ENCODE peak calls at places on chromosomes 5 and 9, in six cellular contexts. O is heart right ventricle, N is mesenchymal stem cell, G is fibroblast of mammary gland, X is foreskin fibroblast, Q is cardiac muscle cell. D is an unnamed sample.

GRCh38 chr9:104987743-104988142 is 59.8 kb upstream of the ABCA1 start:
- DNase-seq in O (no peak), N (no peak), G (no peak), X (no peak), Q (no peak), D (no peak)

GRCh38 chr9:137505421-137506140 is 44.6 kb downstream of the PNPLA7 start:
- DNase-seq in O (no peak), N (no peak), G (no peak), X (no peak), Q (no peak), D (no peak)

GRCh38 chr5:96528262-96528661 is 95.2 kb upstream of the PCSK1 start:
- DNase-seq in O (no peak), N (no peak), G (no peak), X (no peak), Q (no peak), D (no peak)

GRCh38 chr9:5690278-5690677 is 61.4 kb downstream of the RIC1 start:
- DNase-seq in O (no peak), N (no peak), G (no peak), X (no peak), Q (no peak), D (no peak)

GRCh38 chr9:118222375-118222774 is 518.2 kb downstream of the TLR4 start:
- DNase-seq in O (no peak), N (peak), G (no peak), X (no peak), Q (peak), D (no peak)

GRCh38 chr5:122229551-122229950 is 82.5 kb upstream of the SNCAIP start:
- DNase-seq in O (no peak), N (no peak), G (no peak), X (no peak), Q (no peak), D (no peak)

GRCh38 chr9:96392263-96392662 is 8.8 kb upstream of the SLC35D2 start:
- DNase-seq in O (no peak), N (no peak), G (no peak), X (no peak), Q (no peak), D (no peak)

GRCh38 chr9:35044071-35044470 is 28.4 kb downstream of the VCP start:
- DNase-seq in O (no peak), N (no peak), G (no peak), X (no peak), Q (no peak), D (no peak)

GRCh38 chr5:39266442-39266841 is 47.1 kb upstream of the FYB1 start:
- DNase-seq in O (no peak), N (no peak), G (peak), X (peak), Q (no peak), D (peak)

GRCh38 chr5:78341445-78341844 is 19.0 kb upstream of the SCAMP1 start:
- DNase-seq in O (no peak), N (no peak), G (no peak), X (no peak), Q (no peak), D (no peak)

DNA sequence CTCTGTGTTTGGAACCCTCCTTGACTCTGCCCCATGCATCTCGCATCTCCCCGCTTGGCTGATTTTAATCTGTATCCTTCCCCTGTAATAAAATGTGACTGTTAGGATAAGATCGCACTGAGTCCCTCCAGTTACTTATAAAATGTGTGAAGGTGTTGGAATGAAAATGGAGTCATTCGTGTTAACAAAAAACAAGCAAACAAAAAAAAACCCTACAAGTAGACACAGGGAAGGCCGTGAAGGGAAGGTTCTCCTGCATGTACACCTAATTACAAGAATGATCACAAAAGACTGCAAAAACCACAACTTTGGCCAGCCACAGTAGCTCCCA is 14.2 kb upstream of the VDAC1 start:
- DNase-seq in O (no peak), N (no peak), G (no peak), X (no peak), Q (no peak), D (no peak)
- H3K4me3 ChIP-seq in O (no peak), N (no peak), G (no peak), X (no peak), Q (no peak), D (no peak)

GRCh38 chr9:95005276-95006141 is 279.0 kb downstream of the AOPEP start:
- DNase-seq in O (no peak), N (peak), G (no peak), X (no peak), Q (no peak), D (peak)

GRCh38 chr9:95009459-95009858 is 283.0 kb downstream of the AOPEP start:
- DNase-seq in O (no peak), N (no peak), G (peak), X (no peak), Q (no peak), D (no peak)

GRCh38 chr9:95007470-95007869 is 281.0 kb downstream of the AOPEP start:
- DNase-seq in O (peak), N (no peak), G (peak), X (peak), Q (no peak), D (peak)

GRCh38 chr9:95010431-95010838 is 283.9 kb downstream of the AOPEP start:
- DNase-seq in O (no peak), N (no peak), G (no peak), X (no peak), Q (no peak), D (no peak)

DNA sequence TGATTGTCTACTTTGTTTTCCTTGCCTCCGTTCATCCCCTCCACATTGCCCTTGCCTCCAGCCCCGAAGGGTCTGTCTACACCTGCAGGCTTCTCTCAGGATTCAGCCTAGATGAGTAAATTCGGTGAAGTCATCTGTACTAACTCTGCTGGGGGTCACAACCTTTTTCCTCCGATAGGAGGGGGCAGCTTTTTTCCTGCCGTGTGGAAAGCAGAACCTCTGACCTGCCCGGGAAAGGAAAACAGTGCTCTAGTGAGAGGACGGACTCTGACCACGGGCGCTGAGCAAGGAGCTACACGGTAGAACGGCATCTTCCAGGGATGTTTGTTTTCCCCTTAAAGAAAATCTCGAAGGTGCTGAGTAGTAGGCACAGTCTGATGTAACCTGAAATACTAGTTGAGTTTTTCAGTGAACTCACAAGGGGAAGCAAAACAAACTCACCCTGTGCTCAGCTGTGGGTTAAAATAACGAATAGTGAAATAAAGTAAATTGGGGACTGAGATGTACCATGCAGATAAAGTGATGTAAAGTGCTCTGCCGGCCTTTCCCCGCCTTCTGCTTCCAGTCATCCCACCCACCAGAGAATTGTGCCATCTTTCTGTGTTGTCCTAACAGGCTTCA is 281.8 kb downstream of the AOPEP start:
- DNase-seq in O (no peak), N (no peak), G (no peak), X (no peak), Q (no peak), D (peak)
- H3K4me3 ChIP-seq in O (peak), N (peak), G (no peak), X (peak), Q (no peak), D (peak)

DNA sequence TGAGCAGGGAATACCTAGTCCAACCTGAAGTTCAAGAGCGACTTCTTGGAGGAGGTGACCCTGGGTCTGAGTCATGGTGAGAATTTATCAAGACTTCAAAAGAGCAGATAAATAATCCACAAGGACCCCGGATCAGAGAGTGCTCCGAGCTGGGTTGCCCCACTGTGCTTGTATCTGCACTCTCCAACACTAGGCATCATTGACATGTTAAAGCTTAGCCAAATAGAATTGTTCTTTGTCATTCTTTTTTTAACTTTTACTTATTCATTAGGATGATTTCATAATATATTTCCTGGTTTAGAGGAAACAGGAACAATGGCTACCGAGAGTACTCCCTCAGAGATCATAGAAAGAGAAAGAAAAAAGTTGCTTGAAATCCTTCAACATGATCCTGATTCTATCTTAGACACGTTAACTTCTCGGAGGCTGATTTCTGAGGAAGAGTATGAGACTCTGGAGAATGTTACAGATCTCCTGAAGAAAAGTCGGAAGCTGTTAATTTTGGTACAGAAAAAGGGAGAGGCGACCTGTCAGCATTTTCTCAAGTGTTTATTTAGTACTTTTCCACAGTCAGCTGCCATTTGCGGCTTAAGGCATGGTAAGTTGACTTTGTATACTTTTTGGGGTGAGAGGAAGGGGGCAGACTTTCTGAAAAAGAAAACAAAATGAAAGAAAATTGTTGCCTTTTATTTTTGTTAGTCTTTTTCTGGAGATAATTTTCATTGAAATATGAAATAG is at the start of gene CARD6:
- DNase-seq in O (no peak), N (peak), G (peak), X (peak), Q (no peak), D (peak)
- H3K4me3 ChIP-seq in O (peak), N (no peak), G (peak), X (peak), Q (no peak), D (peak)

GRCh38 chr9:128078504-128079434 is 10.7 kb downstream of the SLC25A25 start:
- DNase-seq in O (no peak), N (peak), G (peak), X (peak), Q (peak), D (no peak)
- H3K4me3 ChIP-seq in O (no peak), N (no peak), G (no peak), X (no peak), Q (no peak), D (no peak)

GRCh38 chr9:128633601-128634000 is 23.0 kb downstream of the DYNC2I2 start:
- DNase-seq in O (no peak), N (no peak), G (no peak), X (no peak), Q (no peak), D (no peak)

GRCh38 chr9:128636024-128636390 is 20.6 kb downstream of the DYNC2I2 start:
- DNase-seq in O (peak), N (no peak), G (no peak), X (peak), Q (peak), D (no peak)

GRCh38 chr9:128635266-128636023 is 21.2 kb downstream of the DYNC2I2 start:
- DNase-seq in O (peak), N (peak), G (peak), X (peak), Q (peak), D (peak)

GRCh38 chr9:128634111-128634510 is 22.5 kb downstream of the DYNC2I2 start:
- DNase-seq in O (no peak), N (no peak), G (no peak), X (no peak), Q (no peak), D (no peak)

DNA sequence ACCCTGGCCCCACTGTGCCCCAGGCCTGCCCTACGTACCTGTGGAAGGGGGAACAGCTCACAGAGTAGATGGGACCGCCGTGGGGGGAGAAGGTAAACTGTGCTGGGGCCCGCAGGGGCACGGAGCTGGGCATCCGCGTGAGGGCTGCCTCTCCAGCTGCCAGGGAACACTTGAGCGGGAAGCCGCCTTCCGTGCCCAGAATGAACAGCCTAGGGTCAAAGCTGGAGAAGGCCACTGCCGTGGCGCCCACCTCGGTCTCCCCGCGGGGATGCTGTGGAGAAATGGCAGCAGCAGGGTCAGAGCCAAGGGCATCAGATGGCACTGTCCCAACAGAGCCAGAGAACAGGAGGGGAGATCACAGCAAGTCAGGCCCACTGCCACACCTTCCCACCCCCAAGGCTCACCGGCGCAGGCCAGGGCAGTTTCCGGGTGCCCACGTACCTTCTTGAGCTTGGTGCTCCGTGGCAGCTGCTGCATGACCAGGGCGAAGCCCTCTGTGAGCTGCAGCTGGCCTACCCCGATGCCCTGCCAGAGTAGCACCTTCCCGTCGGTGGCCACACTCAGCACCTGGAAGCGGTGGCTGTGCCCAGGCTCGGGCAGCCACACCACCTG is 21.9 kb downstream of the DYNC2I2 start:
- DNase-seq in O (no peak), N (no peak), G (no peak), X (no peak), Q (no peak), D (no peak)
- H3K4me3 ChIP-seq in O (peak), N (no peak), G (no peak), X (no peak), Q (no peak), D (no peak)

GRCh38 chr5:121019112-121019511 is 555.0 kb downstream of the PRR16 start:
- DNase-seq in O (no peak), N (no peak), G (no peak), X (peak), Q (no peak), D (no peak)

GRCh38 chr5:121019734-121020133 is 555.6 kb downstream of the PRR16 start:
- DNase-seq in O (no peak), N (no peak), G (no peak), X (no peak), Q (no peak), D (no peak)

GRCh38 chr5:121021688-121022087 is 557.6 kb downstream of the PRR16 start:
- DNase-seq in O (no peak), N (no peak), G (no peak), X (no peak), Q (no peak), D (no peak)

GRCh38 chr5:121018004-121018403 is 553.9 kb downstream of the PRR16 start:
- DNase-seq in O (no peak), N (no peak), G (no peak), X (no peak), Q (no peak), D (no peak)
- H3K4me3 ChIP-seq in O (no peak), N (no peak), G (no peak), X (no peak), Q (no peak), D (no peak)

DNA sequence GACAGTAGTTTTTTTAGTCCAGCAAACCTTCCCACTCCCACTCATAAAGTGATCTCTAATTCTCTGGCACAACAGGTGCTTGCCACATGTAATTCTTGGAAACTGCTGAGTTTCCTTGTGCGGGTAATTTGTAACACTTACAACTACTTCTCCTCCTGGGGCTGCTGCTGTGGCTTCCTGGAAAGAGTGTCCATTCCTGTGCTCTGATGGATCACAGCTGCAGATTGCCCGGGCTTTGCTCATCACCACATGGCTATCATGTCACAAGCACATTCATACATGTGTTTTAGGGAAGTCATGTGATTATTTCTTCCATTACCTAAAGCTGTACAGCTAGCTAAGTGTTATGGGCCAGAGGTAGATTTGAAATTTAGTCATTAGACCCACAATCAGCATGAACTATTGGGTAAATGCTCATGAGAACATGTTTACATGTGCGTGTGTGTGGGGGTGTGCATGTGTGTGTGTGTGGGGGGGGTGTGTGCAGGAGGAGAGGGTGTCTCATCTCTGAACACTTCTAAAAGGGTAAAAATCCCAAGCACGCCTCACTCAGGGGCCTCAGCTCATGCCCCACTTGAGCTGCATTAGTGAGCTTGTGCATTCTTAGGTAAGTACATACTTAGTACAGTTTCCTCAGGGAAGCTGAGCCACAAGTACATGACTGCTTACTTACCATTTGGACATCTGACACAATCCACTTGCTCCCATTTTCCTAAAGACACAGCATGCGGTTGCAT is 118.1 kb upstream of the CCDC112 start:
- DNase-seq in O (no peak), N (peak), G (peak), X (peak), Q (peak), D (peak)
- H3K4me3 ChIP-seq in O (no peak), N (no peak), G (no peak), X (peak), Q (no peak), D (no peak)

GRCh38 chr5:177508837-177509236 is 789 bp downstream of the DOK3 start:
- DNase-seq in O (no peak), N (no peak), G (no peak), X (no peak), Q (no peak), D (no peak)

GRCh38 chr5:177505075-177505474 is 4.6 kb downstream of the DOK3 start:
- DNase-seq in O (no peak), N (no peak), G (no peak), X (no peak), Q (no peak), D (no peak)

GRCh38 chr5:177508217-177508611 is 1.4 kb downstream of the DOK3 start:
- DNase-seq in O (no peak), N (no peak), G (no peak), X (no peak), Q (no peak), D (no peak)

GRCh38 chr5:177507596-177508216 is 1.9 kb downstream of the DOK3 start:
- DNase-seq in O (no peak), N (no peak), G (no peak), X (no peak), Q (no peak), D (no peak)

DNA sequence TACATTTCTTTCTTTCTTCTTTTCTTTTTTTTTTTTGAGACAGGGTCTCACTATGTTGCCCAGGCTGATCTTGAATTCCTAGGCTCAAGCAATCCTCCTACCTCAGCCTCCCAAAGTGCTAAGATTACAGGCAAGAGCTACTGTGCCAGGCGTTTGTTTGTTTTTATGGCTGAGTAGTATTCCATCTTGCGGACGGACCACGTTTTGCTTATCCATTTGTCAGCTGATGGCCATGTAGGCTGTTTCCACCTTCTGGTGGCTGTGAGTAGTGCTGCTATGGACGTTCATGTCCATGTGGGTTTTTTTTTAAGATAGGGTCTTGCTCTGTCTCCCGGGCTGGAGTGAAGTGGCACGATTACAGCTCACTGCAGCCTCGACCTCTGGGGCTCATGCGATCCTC is 2.5 kb downstream of the DOK3 start:
- DNase-seq in O (no peak), N (peak), G (peak), X (peak), Q (no peak), D (no peak)
- H3K4me3 ChIP-seq in O (no peak), N (no peak), G (no peak), X (no peak), Q (no peak), D (no peak)